ENCODE peak calls at places on chromosomes 3 and 15, in five cellular contexts. One of them, this sample, is unnamed.

GRCh38 chr3:37526511-37526910 is 335.2 kb upstream of the CTDSPL start:
- DNase-seq in foreskin keratinocyte: no peak
- DNase-seq in CD8-positive, alpha-beta memory T cell: no peak
- DNase-seq in renal cortical epithelial cell: no peak
- DNase-seq in NCI-H69: no peak
- DNase-seq in this sample: peak

GRCh38 chr3:132421832-132422231 is 4.5 kb downstream of the DNAJC13 start:
- DNase-seq in foreskin keratinocyte: peak
- DNase-seq in CD8-positive, alpha-beta memory T cell: no peak
- DNase-seq in renal cortical epithelial cell: peak
- DNase-seq in NCI-H69: no peak
- DNase-seq in this sample: peak

GRCh38 chr3:67489816-67490215 is 164.6 kb downstream of the SUCLG2 start:
- DNase-seq in foreskin keratinocyte: no peak
- DNase-seq in CD8-positive, alpha-beta memory T cell: no peak
- DNase-seq in renal cortical epithelial cell: peak
- DNase-seq in NCI-H69: no peak
- DNase-seq in this sample: no peak

GRCh38 chr3:64352596-64352989 is 127.3 kb upstream of the PRICKLE2 start:
- DNase-seq in foreskin keratinocyte: no peak
- DNase-seq in CD8-positive, alpha-beta memory T cell: no peak
- DNase-seq in renal cortical epithelial cell: peak
- DNase-seq in NCI-H69: peak
- DNase-seq in this sample: peak

GRCh38 chr3:22360977-22361376 is 610.0 kb upstream of the ZNF385D start:
- DNase-seq in foreskin keratinocyte: no peak
- DNase-seq in CD8-positive, alpha-beta memory T cell: no peak
- DNase-seq in renal cortical epithelial cell: peak
- DNase-seq in NCI-H69: no peak
- DNase-seq in this sample: no peak

GRCh38 chr3:195570344-195570743 is 13.4 kb downstream of the APOD start:
- DNase-seq in foreskin keratinocyte: no peak
- DNase-seq in CD8-positive, alpha-beta memory T cell: no peak
- DNase-seq in renal cortical epithelial cell: no peak
- DNase-seq in NCI-H69: no peak
- DNase-seq in this sample: no peak

GRCh38 chr3:54188176-54188791 is 65.9 kb downstream of the CACNA2D3 start:
- DNase-seq in foreskin keratinocyte: peak
- DNase-seq in CD8-positive, alpha-beta memory T cell: no peak
- DNase-seq in renal cortical epithelial cell: peak
- DNase-seq in NCI-H69: no peak
- DNase-seq in this sample: peak

GRCh38 chr15:60208708-60209107 is 189.1 kb downstream of the ANXA2 start:
- DNase-seq in foreskin keratinocyte: no peak
- DNase-seq in CD8-positive, alpha-beta memory T cell: no peak
- DNase-seq in renal cortical epithelial cell: no peak
- DNase-seq in NCI-H69: peak
- DNase-seq in this sample: peak

GRCh38 chr15:73681073-73681472 is 3.1 kb upstream of the CD276 start:
- DNase-seq in foreskin keratinocyte: no peak
- DNase-seq in CD8-positive, alpha-beta memory T cell: no peak
- DNase-seq in renal cortical epithelial cell: no peak
- DNase-seq in NCI-H69: no peak
- DNase-seq in this sample: no peak

GRCh38 chr15:67512933-67513714 is 7.8 kb upstream of the C15orf61 start:
- DNase-seq in foreskin keratinocyte: no peak
- DNase-seq in CD8-positive, alpha-beta memory T cell: no peak
- DNase-seq in renal cortical epithelial cell: no peak
- DNase-seq in NCI-H69: peak
- DNase-seq in this sample: no peak

GRCh38 chr15:32730677-32731654 is 13.2 kb downstream of the GREM1 start:
- DNase-seq in foreskin keratinocyte: peak
- DNase-seq in CD8-positive, alpha-beta memory T cell: no peak
- DNase-seq in renal cortical epithelial cell: peak
- DNase-seq in NCI-H69: peak
- DNase-seq in this sample: peak

GRCh38 chr3:131402391-131403039 is 20.9 kb downstream of the NUDT16 start:
- DNase-seq in foreskin keratinocyte: peak
- DNase-seq in CD8-positive, alpha-beta memory T cell: no peak
- DNase-seq in renal cortical epithelial cell: peak
- DNase-seq in NCI-H69: no peak
- DNase-seq in this sample: peak

GRCh38 chr15:88542342-88542733 is 4.1 kb downstream of the DET1 start:
- DNase-seq in foreskin keratinocyte: no peak
- DNase-seq in CD8-positive, alpha-beta memory T cell: no peak
- DNase-seq in renal cortical epithelial cell: no peak
- DNase-seq in NCI-H69: no peak
- DNase-seq in this sample: peak

GRCh38 chr15:78761891-78762385 is 49.3 kb downstream of the ADAMTS7 start:
- DNase-seq in foreskin keratinocyte: no peak
- DNase-seq in CD8-positive, alpha-beta memory T cell: no peak
- DNase-seq in renal cortical epithelial cell: no peak
- DNase-seq in NCI-H69: no peak
- DNase-seq in this sample: no peak

GRCh38 chr15:36831125-36831914 is 251.9 kb downstream of the CDIN1 start:
- DNase-seq in foreskin keratinocyte: peak
- DNase-seq in CD8-positive, alpha-beta memory T cell: no peak
- DNase-seq in renal cortical epithelial cell: peak
- DNase-seq in NCI-H69: peak
- DNase-seq in this sample: peak

GRCh38 chr15:68054658-68055223 is 626 bp downstream of the PIAS1 start:
- DNase-seq in foreskin keratinocyte: peak
- DNase-seq in CD8-positive, alpha-beta memory T cell: peak
- DNase-seq in renal cortical epithelial cell: no peak
- DNase-seq in NCI-H69: peak
- DNase-seq in this sample: peak

GRCh38 chr3:46006646-46007045 is 11.0 kb upstream of the FYCO1 start:
- DNase-seq in foreskin keratinocyte: peak
- DNase-seq in CD8-positive, alpha-beta memory T cell: no peak
- DNase-seq in renal cortical epithelial cell: peak
- DNase-seq in NCI-H69: no peak
- DNase-seq in this sample: peak

GRCh38 chr15:68113273-68113672 is 59.2 kb downstream of the PIAS1 start:
- DNase-seq in foreskin keratinocyte: no peak
- DNase-seq in CD8-positive, alpha-beta memory T cell: no peak
- DNase-seq in renal cortical epithelial cell: peak
- DNase-seq in NCI-H69: peak
- DNase-seq in this sample: peak

GRCh38 chr3:184259878-184260570 is 1.3 kb downstream of the CAMK2N2 start:
- DNase-seq in foreskin keratinocyte: no peak
- DNase-seq in CD8-positive, alpha-beta memory T cell: peak
- DNase-seq in renal cortical epithelial cell: no peak
- DNase-seq in NCI-H69: peak
- DNase-seq in this sample: peak

GRCh38 chr15:31200735-31201151 is 99.2 kb upstream of the TRPM1 start:
- DNase-seq in foreskin keratinocyte: peak
- DNase-seq in CD8-positive, alpha-beta memory T cell: peak
- DNase-seq in renal cortical epithelial cell: peak
- DNase-seq in NCI-H69: peak
- DNase-seq in this sample: peak

GRCh38 chr3:133535971-133536634 is 37.4 kb upstream of the CDV3 start:
- DNase-seq in foreskin keratinocyte: peak
- DNase-seq in CD8-positive, alpha-beta memory T cell: no peak
- DNase-seq in renal cortical epithelial cell: peak
- DNase-seq in NCI-H69: peak
- DNase-seq in this sample: peak

GRCh38 chr3:4476507-4476906 is 9.4 kb upstream of the SUMF1 start:
- DNase-seq in foreskin keratinocyte: no peak
- DNase-seq in CD8-positive, alpha-beta memory T cell: no peak
- DNase-seq in renal cortical epithelial cell: peak
- DNase-seq in NCI-H69: no peak
- DNase-seq in this sample: peak

GRCh38 chr3:160778480-160778879 is 22.4 kb downstream of the PPM1L start:
- DNase-seq in foreskin keratinocyte: no peak
- DNase-seq in CD8-positive, alpha-beta memory T cell: no peak
- DNase-seq in renal cortical epithelial cell: no peak
- DNase-seq in NCI-H69: no peak
- DNase-seq in this sample: no peak

GRCh38 chr3:160478338-160478737 is 28.8 kb upstream of the TRIM59 start:
- DNase-seq in foreskin keratinocyte: no peak
- DNase-seq in CD8-positive, alpha-beta memory T cell: no peak
- DNase-seq in renal cortical epithelial cell: no peak
- DNase-seq in NCI-H69: no peak
- DNase-seq in this sample: peak

GRCh38 chr3:14019459-14019858 is 105.2 kb downstream of the CHCHD4 start:
- DNase-seq in foreskin keratinocyte: peak
- DNase-seq in CD8-positive, alpha-beta memory T cell: no peak
- DNase-seq in renal cortical epithelial cell: no peak
- DNase-seq in NCI-H69: no peak
- DNase-seq in this sample: peak